ENCODE peak calls at places on chromosomes 4 and X, in six cellular contexts. One of them, this sample, is unnamed.

GRCh38 chr4:124177647-124178425 is 534.7 kb downstream of the ANKRD50 start:
- DNase-seq in H1: no peak
- DNase-seq in mesenchymal stem cell: peak; percentile 82
- DNase-seq in IMR-90: peak; percentile 91
- DNase-seq in H9: no peak
- DNase-seq in trophoblast cell: no peak
- DNase-seq in this sample: no peak

GRCh38 chr4:86508436-86508835 is 85.7 kb upstream of the PTPN13 start:
- DNase-seq in H1: no peak
- DNase-seq in mesenchymal stem cell: peak; percentile 65
- DNase-seq in IMR-90: peak; percentile 62
- DNase-seq in H9: no peak
- DNase-seq in trophoblast cell: no peak
- DNase-seq in this sample: no peak

GRCh38 chr4:39025552-39026085 is 6.6 kb downstream of the TMEM156 start:
- DNase-seq in H1: no peak
- DNase-seq in mesenchymal stem cell: peak; percentile 15
- DNase-seq in IMR-90: peak; percentile 63
- DNase-seq in H9: no peak
- DNase-seq in trophoblast cell: no peak
- DNase-seq in this sample: no peak

GRCh38 chr4:107564326-107564725 is 155.7 kb downstream of the PAPSS1 start:
- DNase-seq in H1: no peak
- DNase-seq in mesenchymal stem cell: peak; percentile 63
- DNase-seq in IMR-90: no peak
- DNase-seq in H9: no peak
- DNase-seq in trophoblast cell: no peak
- DNase-seq in this sample: peak; percentile 56

GRCh38 chrX:68443155-68443868 is 10.0 kb upstream of the OPHN1 start:
- DNase-seq in H1: no peak
- DNase-seq in mesenchymal stem cell: peak; percentile 13
- DNase-seq in IMR-90: peak; percentile 15
- DNase-seq in H9: no peak
- DNase-seq in trophoblast cell: peak; percentile 28
- DNase-seq in this sample: no peak

GRCh38 chrX:10158279-10158939 is 1.6 kb downstream of the CLCN4 start:
- DNase-seq in H1: peak; percentile 63
- DNase-seq in mesenchymal stem cell: peak; percentile 5
- DNase-seq in IMR-90: no peak
- DNase-seq in H9: peak; percentile 67
- DNase-seq in trophoblast cell: no peak
- DNase-seq in this sample: peak; percentile 5

GRCh38 chrX:9465380-9466114 is 689 bp downstream of the TBL1X start:
- DNase-seq in H1: peak; percentile 59
- DNase-seq in mesenchymal stem cell: peak; percentile 18
- DNase-seq in IMR-90: no peak
- DNase-seq in H9: no peak
- DNase-seq in trophoblast cell: no peak
- DNase-seq in this sample: no peak

GRCh38 chr4:788636-789297 is 37.2 kb downstream of the CPLX1 start:
- DNase-seq in H1: no peak
- DNase-seq in mesenchymal stem cell: no peak
- DNase-seq in IMR-90: no peak
- DNase-seq in H9: no peak
- DNase-seq in trophoblast cell: no peak
- DNase-seq in this sample: no peak

GRCh38 chrX:134406230-134406794 is 53.7 kb upstream of the HPRT1 start:
- DNase-seq in H1: no peak
- DNase-seq in mesenchymal stem cell: peak; percentile 12
- DNase-seq in IMR-90: no peak
- DNase-seq in H9: no peak
- DNase-seq in trophoblast cell: no peak
- DNase-seq in this sample: no peak

GRCh38 chrX:12439396-12439795 is 301.1 kb downstream of the FRMPD4 start:
- DNase-seq in H1: no peak
- DNase-seq in mesenchymal stem cell: no peak
- DNase-seq in IMR-90: no peak
- DNase-seq in H9: no peak
- DNase-seq in trophoblast cell: no peak
- DNase-seq in this sample: no peak

GRCh38 chrX:292900-293897 is 12.0 kb downstream of the PLCXD1 start:
- DNase-seq in H1: no peak
- DNase-seq in mesenchymal stem cell: no peak
- DNase-seq in IMR-90: no peak
- DNase-seq in H9: no peak
- DNase-seq in trophoblast cell: no peak
- DNase-seq in this sample: no peak

GRCh38 chrX:2391869-2392606 is 108.7 kb downstream of the DHRSX start:
- DNase-seq in H1: peak; percentile 59
- DNase-seq in mesenchymal stem cell: peak; percentile 86
- DNase-seq in IMR-90: peak; percentile 82
- DNase-seq in H9: peak; percentile 96
- DNase-seq in trophoblast cell: peak; percentile 95
- DNase-seq in this sample: no peak

GRCh38 chr4:83320548-83320947 is 14.1 kb downstream of the HPSE start:
- DNase-seq in H1: no peak
- DNase-seq in mesenchymal stem cell: peak; percentile 22
- DNase-seq in IMR-90: peak; percentile 45
- DNase-seq in H9: no peak
- DNase-seq in trophoblast cell: peak; percentile 38
- DNase-seq in this sample: no peak

GRCh38 chr4:112552668-112553067 is 36.7 kb upstream of the NEUROG2 start:
- DNase-seq in H1: no peak
- DNase-seq in mesenchymal stem cell: peak; percentile 22
- DNase-seq in IMR-90: peak; percentile 77
- DNase-seq in H9: no peak
- DNase-seq in trophoblast cell: no peak
- DNase-seq in this sample: no peak

GRCh38 chrX:72031634-72032033 is 100.1 kb downstream of the RTL5 start:
- DNase-seq in H1: no peak
- DNase-seq in mesenchymal stem cell: no peak
- DNase-seq in IMR-90: no peak
- DNase-seq in H9: no peak
- DNase-seq in trophoblast cell: no peak
- DNase-seq in this sample: no peak

GRCh38 chr4:123997116-123997515 is 600.5 kb downstream of the SPRY1 start:
- DNase-seq in H1: no peak
- DNase-seq in mesenchymal stem cell: no peak
- DNase-seq in IMR-90: no peak
- DNase-seq in H9: no peak
- DNase-seq in trophoblast cell: no peak
- DNase-seq in this sample: peak; percentile 57

GRCh38 chr4:61200195-61200990 is at the start of gene ADGRL3:
- DNase-seq in H1: peak; percentile 88
- DNase-seq in mesenchymal stem cell: peak; percentile 54
- DNase-seq in IMR-90: peak; percentile 6
- DNase-seq in H9: peak; percentile 89
- DNase-seq in trophoblast cell: no peak
- DNase-seq in this sample: peak; percentile 83

GRCh38 chrX:121641560-121641959 is 594.1 kb downstream of the GLUD2 start:
- DNase-seq in H1: no peak
- DNase-seq in mesenchymal stem cell: no peak
- DNase-seq in IMR-90: peak; percentile 0
- DNase-seq in H9: no peak
- DNase-seq in trophoblast cell: no peak
- DNase-seq in this sample: no peak

GRCh38 chr4:173051697-173052096 is 116.9 kb upstream of the GALNT7 start:
- DNase-seq in H1: no peak
- DNase-seq in mesenchymal stem cell: peak; percentile 14
- DNase-seq in IMR-90: peak; percentile 7
- DNase-seq in H9: no peak
- DNase-seq in trophoblast cell: no peak
- DNase-seq in this sample: no peak

GRCh38 chrX:20363003-20363674 is 96.4 kb upstream of the RPS6KA3 start:
- DNase-seq in H1: no peak
- DNase-seq in mesenchymal stem cell: no peak
- DNase-seq in IMR-90: peak; percentile 5
- DNase-seq in H9: no peak
- DNase-seq in trophoblast cell: no peak
- DNase-seq in this sample: no peak

GRCh38 chr4:67744561-67745283 is 9.5 kb downstream of the GNRHR start:
- DNase-seq in H1: no peak
- DNase-seq in mesenchymal stem cell: peak; percentile 23
- DNase-seq in IMR-90: peak; percentile 56
- DNase-seq in H9: no peak
- DNase-seq in trophoblast cell: no peak
- DNase-seq in this sample: no peak

GRCh38 chr4:110411599-110412011 is 64.3 kb upstream of the ENPEP start:
- DNase-seq in H1: peak; percentile 73
- DNase-seq in mesenchymal stem cell: no peak
- DNase-seq in IMR-90: no peak
- DNase-seq in H9: peak; percentile 72
- DNase-seq in trophoblast cell: no peak
- DNase-seq in this sample: peak; percentile 32

GRCh38 chr4:99383381-99383780 is 30.8 kb upstream of the ADH1C start:
- DNase-seq in H1: no peak
- DNase-seq in mesenchymal stem cell: no peak
- DNase-seq in IMR-90: peak; percentile 17
- DNase-seq in H9: no peak
- DNase-seq in trophoblast cell: no peak
- DNase-seq in this sample: no peak

GRCh38 chr4:157776930-157777329 is 395.9 kb downstream of the GASK1B start:
- DNase-seq in H1: no peak
- DNase-seq in mesenchymal stem cell: no peak
- DNase-seq in IMR-90: no peak
- DNase-seq in H9: no peak
- DNase-seq in trophoblast cell: no peak
- DNase-seq in this sample: no peak

GRCh38 chrX:77087529-77088169 is 359.5 kb upstream of the FGF16 start:
- DNase-seq in H1: no peak
- DNase-seq in mesenchymal stem cell: no peak
- DNase-seq in IMR-90: peak; percentile 10
- DNase-seq in H9: no peak
- DNase-seq in trophoblast cell: no peak
- DNase-seq in this sample: no peak

GRCh38 chr4:105661028-105661427 is 47.5 kb downstream of the INTS12 start:
- DNase-seq in H1: no peak
- DNase-seq in mesenchymal stem cell: no peak
- DNase-seq in IMR-90: no peak
- DNase-seq in H9: no peak
- DNase-seq in trophoblast cell: no peak
- DNase-seq in this sample: no peak
- H4K91ac ChIP-seq in H1: no peak overlapping the region
- H4K91ac ChIP-seq in mesenchymal stem cell: no peak overlapping the region
- H4K91ac ChIP-seq in IMR-90: no peak overlapping the region
- H4K91ac ChIP-seq in H9: no peak overlapping the region
- H4K91ac ChIP-seq in trophoblast cell: no peak overlapping the region
- H4K91ac ChIP-seq in this sample: no peak overlapping the region

GRCh38 chr4:125787707-125788106 is 473.0 kb downstream of the FAT4 start:
- DNase-seq in H1: no peak
- DNase-seq in mesenchymal stem cell: no peak
- DNase-seq in IMR-90: no peak
- DNase-seq in H9: no peak
- DNase-seq in trophoblast cell: no peak
- DNase-seq in this sample: no peak
- H4K91ac ChIP-seq in H1: no peak overlapping the region
- H4K91ac ChIP-seq in mesenchymal stem cell: no peak overlapping the region
- H4K91ac ChIP-seq in IMR-90: no peak overlapping the region
- H4K91ac ChIP-seq in H9: no peak overlapping the region
- H4K91ac ChIP-seq in trophoblast cell: no peak overlapping the region
- H4K91ac ChIP-seq in this sample: no peak overlapping the region

GRCh38 chrX:95875661-95876060 is 809.0 kb upstream of the DIAPH2 start:
- DNase-seq in H1: no peak
- DNase-seq in mesenchymal stem cell: no peak
- DNase-seq in IMR-90: no peak
- DNase-seq in H9: no peak
- DNase-seq in trophoblast cell: no peak
- DNase-seq in this sample: no peak
- H4K91ac ChIP-seq in H1: no peak overlapping the region
- H4K91ac ChIP-seq in mesenchymal stem cell: no peak overlapping the region
- H4K91ac ChIP-seq in IMR-90: no peak overlapping the region
- H4K91ac ChIP-seq in H9: no peak overlapping the region
- H4K91ac ChIP-seq in trophoblast cell: no peak overlapping the region
- H4K91ac ChIP-seq in this sample: no peak overlapping the region

DNA sequence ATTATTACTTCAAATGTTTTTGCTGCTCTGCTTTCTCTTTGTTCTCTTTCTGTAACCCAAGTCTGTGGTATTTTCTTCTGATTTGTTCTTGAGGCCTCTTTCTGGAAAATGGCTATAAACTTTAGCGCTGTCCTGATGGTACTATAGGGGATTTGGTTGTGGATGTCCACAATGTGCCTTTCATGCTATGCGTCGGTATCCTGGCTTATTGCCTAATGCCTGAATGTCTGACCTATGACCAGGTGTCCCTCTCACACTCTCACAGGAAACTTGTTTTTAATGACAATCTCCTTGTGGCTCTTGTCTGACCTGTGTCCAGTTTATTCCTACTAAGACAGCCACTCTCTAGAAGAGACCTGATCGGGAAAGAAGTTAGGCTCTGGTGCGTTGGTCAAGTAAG is 222.4 kb upstream of the NR3C2 start:
- DNase-seq in H1: no peak
- DNase-seq in mesenchymal stem cell: no peak
- DNase-seq in IMR-90: no peak
- DNase-seq in H9: no peak
- DNase-seq in trophoblast cell: peak; percentile 64
- DNase-seq in this sample: no peak
- H4K91ac ChIP-seq in H1: no peak overlapping the region
- H4K91ac ChIP-seq in mesenchymal stem cell: no peak overlapping the region
- H4K91ac ChIP-seq in IMR-90: no peak overlapping the region
- H4K91ac ChIP-seq in H9: no peak overlapping the region
- H4K91ac ChIP-seq in trophoblast cell: no peak overlapping the region
- H4K91ac ChIP-seq in this sample: no peak overlapping the region

GRCh38 chr4:145266881-145267280 is 86.5 kb upstream of the OTUD4 start:
- DNase-seq in H1: no peak
- DNase-seq in mesenchymal stem cell: no peak
- DNase-seq in IMR-90: no peak
- DNase-seq in H9: no peak
- DNase-seq in trophoblast cell: no peak
- DNase-seq in this sample: no peak
- H4K91ac ChIP-seq in H1: no peak overlapping the region
- H4K91ac ChIP-seq in mesenchymal stem cell: no peak overlapping the region
- H4K91ac ChIP-seq in IMR-90: no peak overlapping the region
- H4K91ac ChIP-seq in H9: no peak overlapping the region
- H4K91ac ChIP-seq in trophoblast cell: no peak overlapping the region
- H4K91ac ChIP-seq in this sample: no peak overlapping the region

GRCh38 chrX:48975541-48975940 is 3.9 kb upstream of the KCND1 start:
- DNase-seq in H1: no peak
- DNase-seq in mesenchymal stem cell: no peak
- DNase-seq in IMR-90: no peak
- DNase-seq in H9: no peak
- DNase-seq in trophoblast cell: no peak
- DNase-seq in this sample: no peak
- H4K91ac ChIP-seq in H1: no peak overlapping the region
- H4K91ac ChIP-seq in mesenchymal stem cell: no peak overlapping the region
- H4K91ac ChIP-seq in IMR-90: no peak overlapping the region
- H4K91ac ChIP-seq in H9: no peak overlapping the region
- H4K91ac ChIP-seq in trophoblast cell: no peak overlapping the region
- H4K91ac ChIP-seq in this sample: no peak overlapping the region

DNA sequence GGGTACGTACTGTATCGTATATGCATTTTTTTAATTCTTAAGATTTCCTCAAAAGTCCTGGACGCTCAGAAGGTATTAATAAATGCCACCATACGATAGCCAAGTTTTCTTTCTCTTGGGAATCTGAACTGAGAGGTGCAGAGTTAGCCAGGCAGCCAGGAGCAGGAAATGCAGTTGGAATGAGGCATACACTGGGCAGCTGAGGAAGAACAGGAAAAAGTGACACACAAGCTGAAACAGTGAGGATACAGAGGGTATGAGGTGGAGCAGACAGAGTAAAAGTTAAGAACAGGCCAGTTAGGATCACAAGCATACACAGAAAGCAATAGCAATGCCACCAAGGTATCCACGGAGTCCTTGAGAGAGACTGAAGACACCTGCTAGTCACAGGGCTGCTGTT is 13.4 kb downstream of the UFSP2 start:
- DNase-seq in H1: no peak
- DNase-seq in mesenchymal stem cell: no peak
- DNase-seq in IMR-90: peak; percentile 10
- DNase-seq in H9: no peak
- DNase-seq in trophoblast cell: no peak
- DNase-seq in this sample: no peak
- H4K91ac ChIP-seq in H1: no peak overlapping the region
- H4K91ac ChIP-seq in mesenchymal stem cell: no peak overlapping the region
- H4K91ac ChIP-seq in IMR-90: no peak overlapping the region
- H4K91ac ChIP-seq in H9: no peak overlapping the region
- H4K91ac ChIP-seq in trophoblast cell: no peak overlapping the region
- H4K91ac ChIP-seq in this sample: no peak overlapping the region

This sample was measured in neuronal stem cell.